ENCODE peak calls at places on chromosomes 1 and 21, in five cellular contexts. H is left lung, L is BJ, Z is ovary, K is activated B cell treated with CpG ODN at 0.5 μM for 24 hours. D is an unnamed sample.

GRCh38 chr1:12447849-12448312 is 170.1 kb downstream of the DHRS3 start:
- DNase-seq in H (no peak), L (peak; percentile 27), Z (no peak), K (no peak), D (no peak)

GRCh38 chr1:23100074-23100748 is 68.4 kb downstream of the LUZP1 start:
- DNase-seq in H (no peak), L (peak; percentile 88), Z (no peak), K (no peak), D (no peak)

GRCh38 chr21:35303085-35303484 is 254.0 kb upstream of the RUNX1 start:
- DNase-seq in H (no peak), L (peak; percentile 61), Z (no peak), K (no peak), D (no peak)

GRCh38 chr1:233477359-233477758 is 136.5 kb upstream of the KCNK1 start:
- DNase-seq in H (no peak), L (no peak), Z (no peak), K (no peak), D (no peak)

GRCh38 chr1:23816932-23817331 is 8.3 kb downstream of the HMGCL start:
- DNase-seq in H (no peak), L (no peak), Z (no peak), K (no peak), D (no peak)

GRCh38 chr1:14894811-14895524 is 258.6 kb upstream of the TMEM51 start:
- DNase-seq in H (no peak), L (no peak), Z (no peak), K (no peak), D (no peak)

GRCh38 chr1:113934511-113935055 is 5.5 kb downstream of the HIPK1 start:
- DNase-seq in H (no peak), L (no peak), Z (no peak), K (no peak), D (no peak)

GRCh38 chr1:233500111-233500510 is 113.8 kb upstream of the KCNK1 start:
- DNase-seq in H (no peak), L (no peak), Z (no peak), K (no peak), D (no peak)

GRCh38 chr21:27423073-27423472 is 456.2 kb upstream of the ADAMTS5 start:
- DNase-seq in H (peak; percentile 48), L (peak; percentile 74), Z (peak; percentile 47), K (no peak), D (no peak)

GRCh38 chr1:92411511-92411910 is 75.2 kb downstream of the GFI1 start:
- DNase-seq in H (no peak), L (peak; percentile 13), Z (no peak), K (no peak), D (no peak)

GRCh38 chr1:196455697-196456096 is 152.5 kb downstream of the KCNT2 start:
- DNase-seq in H (no peak), L (no peak), Z (no peak), K (no peak), D (no peak)

GRCh38 chr1:41162441-41162840 is 79.7 kb downstream of the SCMH1 start:
- DNase-seq in H (no peak), L (no peak), Z (no peak), K (no peak), D (no peak)

GRCh38 chr1:175079338-175079737 is 11.7 kb downstream of the TNN start:
- DNase-seq in H (no peak), L (no peak), Z (no peak), K (no peak), D (no peak)

GRCh38 chr1:211830330-211831142 is at the start of gene LPGAT1:
- DNase-seq in H (peak; percentile 83), L (no peak), Z (peak; percentile 85), K (peak; percentile 78), D (peak; percentile 49)

GRCh38 chr1:55071477-55071876 is 32.1 kb downstream of the PCSK9 start:
- DNase-seq in H (no peak), L (no peak), Z (no peak), K (no peak), D (no peak)

GRCh38 chr1:41452704-41453350 is 31.7 kb downstream of the EDN2 start:
- DNase-seq in H (no peak), L (no peak), Z (no peak), K (no peak), D (no peak)

GRCh38 chr1:59015708-59016107 is 231.9 kb upstream of the JUN start:
- DNase-seq in H (no peak), L (peak; percentile 26), Z (no peak), K (no peak), D (no peak)

GRCh38 chr21:16194851-16195251 is 465.1 kb downstream of the USP25 start:
- DNase-seq in H (no peak), L (no peak), Z (no peak), K (no peak), D (no peak)

DNA sequence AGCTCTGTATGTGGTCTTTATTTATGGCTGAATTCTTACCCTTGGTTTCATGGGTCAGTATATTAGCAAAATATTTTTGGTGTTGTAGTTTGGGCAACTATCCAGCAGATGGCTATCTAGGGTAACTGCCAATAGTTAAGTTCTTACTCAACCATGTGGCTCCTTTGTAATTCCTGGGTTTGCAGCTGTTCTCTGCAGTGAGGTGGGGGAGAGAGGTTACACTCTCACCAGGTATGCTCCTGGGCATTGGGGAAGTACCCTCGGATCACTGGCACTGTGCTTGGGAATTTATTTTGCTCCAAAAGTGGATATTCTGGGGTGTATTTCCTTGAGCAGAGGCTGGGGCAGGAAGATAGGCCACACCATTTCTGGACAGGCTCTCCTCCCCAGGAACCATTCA is 436.7 kb upstream of the TMPRSS15 start:
- DNase-seq in H (no peak), L (no peak), Z (no peak), K (no peak), D (no peak)
- TF ChIP-seq CTCF in H (no peak), L (no peak), Z (no peak), K (no peak), D (no peak)

GRCh38 chr1:15951341-15952153 is 24.4 kb downstream of the ZBTB17 start:
- DNase-seq in H (no peak), L (no peak), Z (peak; percentile 67), K (no peak), D (no peak)
- TF ChIP-seq CTCF in H (no peak), L (no peak), Z (no peak), K (no peak), D (no peak)

GRCh38 chr1:235946570-235946981 is 79.9 kb upstream of the LYST start:
- DNase-seq in H (no peak), L (no peak), Z (no peak), K (no peak), D (no peak)
- TF ChIP-seq CTCF in H (no peak), L (peak; percentile 37), Z (no peak), K (no peak), D (peak; percentile 18)

GRCh38 chr1:205568135-205568468 is 63.6 kb downstream of the CDK18 start:
- DNase-seq in H (no peak), L (no peak), Z (no peak), K (no peak), D (no peak)

GRCh38 chr1:205569411-205570172 is 62.2 kb downstream of the ELK4 start:
- DNase-seq in H (no peak), L (no peak), Z (no peak), K (no peak), D (no peak)

GRCh38 chr1:205567716-205568115 is 63.2 kb downstream of the CDK18 start:
- DNase-seq in H (no peak), L (no peak), Z (no peak), K (no peak), D (no peak)

GRCh38 chr1:205570173-205570501 is 61.7 kb downstream of the ELK4 start:
- DNase-seq in H (no peak), L (no peak), Z (no peak), K (no peak), D (no peak)

GRCh38 chr1:205568469-205569361 is 63.1 kb downstream of the ELK4 start:
- DNase-seq in H (no peak), L (no peak), Z (no peak), K (peak; percentile 29), D (no peak)
- TF ChIP-seq CTCF in H (no peak), L (peak; percentile 29), Z (no peak), K (no peak), D (peak; percentile 34)

DNA sequence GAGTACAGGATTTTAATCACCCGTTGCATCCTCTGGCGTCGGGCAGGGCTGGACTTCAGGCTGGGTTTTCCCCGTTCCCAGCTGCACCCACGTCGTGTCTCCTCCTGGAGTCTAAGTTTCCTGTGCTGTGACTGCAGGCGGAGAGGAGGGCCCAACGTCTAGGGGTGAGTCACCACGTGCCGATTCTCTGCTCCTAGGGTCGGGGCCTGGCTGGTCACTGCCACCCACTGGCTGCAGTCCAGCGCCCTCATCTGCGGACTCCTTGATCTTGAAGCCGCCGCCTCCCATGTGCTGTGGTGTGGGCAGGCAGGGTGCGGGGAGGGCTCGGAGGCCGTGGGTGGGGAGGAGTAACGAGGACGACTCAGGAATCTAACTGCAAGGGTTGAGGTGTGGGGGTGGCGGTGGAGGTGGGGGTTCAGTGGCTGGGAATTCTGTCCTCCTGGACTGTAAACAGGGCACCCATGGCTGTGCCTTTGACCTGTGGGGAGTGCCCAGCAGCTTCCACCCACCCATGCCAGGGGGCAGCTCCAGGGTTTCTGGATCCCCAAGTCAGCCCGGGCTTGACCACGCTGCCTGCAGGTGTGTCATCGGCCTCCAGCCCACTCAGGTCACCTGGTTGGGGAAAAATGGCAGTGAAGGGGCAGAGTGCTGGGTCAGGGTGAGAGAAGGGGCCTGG is 77.8 kb downstream of the ALPL start:
- DNase-seq in H (peak; percentile 82), L (peak; percentile 35), Z (peak; percentile 57), K (no peak), D (no peak)
- TF ChIP-seq CTCF in H (no peak), L (no peak), Z (no peak), K (no peak), D (no peak)

DNA sequence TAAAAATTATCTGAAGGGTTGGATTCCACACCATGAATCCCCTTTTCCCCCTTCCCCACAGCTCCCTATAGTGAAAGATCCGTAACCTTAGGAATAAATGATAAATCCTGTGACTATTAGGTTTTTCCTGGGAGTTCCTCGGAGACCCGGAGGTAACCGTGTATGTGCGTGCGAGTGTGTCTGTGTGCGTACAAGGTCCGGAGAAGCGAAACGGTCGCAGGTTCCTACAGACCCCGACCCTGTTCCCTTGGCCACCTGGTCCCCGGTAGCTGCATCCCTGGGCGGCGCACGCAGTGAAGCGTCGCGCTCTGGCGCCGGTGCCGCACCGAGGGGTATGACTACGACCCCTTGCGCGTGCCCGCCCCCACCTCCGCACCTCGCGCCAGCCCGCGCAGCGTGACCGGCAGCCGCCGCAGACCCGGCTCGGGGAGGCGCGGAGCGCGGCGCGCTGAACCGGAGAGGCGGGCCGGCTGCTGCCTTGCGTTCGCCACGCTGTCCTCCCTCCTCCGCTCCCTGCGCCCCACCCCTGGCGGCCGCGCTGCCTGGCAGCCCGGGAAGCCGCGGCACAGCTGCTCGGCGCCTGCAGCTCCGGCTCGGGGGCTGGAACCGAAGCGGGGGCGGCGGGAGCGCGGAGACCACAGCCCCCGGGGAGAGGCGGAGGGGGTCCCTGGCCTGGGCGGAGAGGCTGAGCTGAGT is at the start of gene AK5:
- DNase-seq in H (peak; percentile 44), L (no peak), Z (peak; percentile 39), K (peak; percentile 18), D (peak; percentile 40)
- TF ChIP-seq CTCF in H (no peak), L (no peak), Z (no peak), K (no peak), D (no peak)

D was measured in D721Med.